ENCODE peak calls at places on chromosomes 7 and 10, in ten cellular contexts. B is T-helper 2 cell; H is AG10803; Q is AG04449; R is tibial artery; T is cerebellar cortex; W is WTC11; A is astrocyte of the spinal cord; N is CD8-positive, alpha-beta T cell; Z is GM12891. I is an unnamed sample.

GRCh38 chr7:90594791-90595317 is 1.3 kb upstream of the CDK14 start:
- DNase-seq in Z (no peak), R (peak; percentile 47), Q (peak; percentile 36), N (no peak), B (no peak), T (no peak), W (peak; percentile 26), A (peak; percentile 90), H (peak; percentile 75), I (no peak)

GRCh38 chr7:19674266-19674960 is 34.4 kb downstream of the POLR1F start:
- DNase-seq in A (peak; percentile 62), T (no peak), N (no peak), W (no peak), H (peak; percentile 23), B (no peak), R (no peak), Z (no peak), Q (no peak), I (no peak)

GRCh38 chr10:73522263-73522662 is 26.4 kb upstream of the PPP3CB start:
- DNase-seq in R (no peak), Z (no peak), A (no peak), N (no peak), T (no peak), W (no peak), Q (no peak), H (peak; percentile 57), B (no peak), I (no peak)

GRCh38 chr10:27714349-27714748 is 31.3 kb downstream of the MKX start:
- DNase-seq in W (no peak), H (peak; percentile 59), B (no peak), N (no peak), T (no peak), A (no peak), R (no peak), Q (no peak), Z (no peak), I (no peak)

GRCh38 chr10:10786334-10787090 is 231.2 kb upstream of the CELF2 start:
- DNase-seq in Z (no peak), W (no peak), Q (no peak), H (peak; percentile 73), A (peak; percentile 32), R (no peak), N (no peak), B (no peak), T (no peak), I (no peak)

GRCh38 chr7:79304711-79305110 is 148.8 kb downstream of the MAGI2 start:
- DNase-seq in A (no peak), T (no peak), Z (no peak), N (no peak), B (no peak), W (no peak), H (no peak), Q (no peak), R (no peak), I (no peak)

GRCh38 chr10:10044959-10045764 is 972.5 kb upstream of the CELF2 start:
- DNase-seq in Q (no peak), B (no peak), W (no peak), T (no peak), H (no peak), A (no peak), Z (no peak), R (no peak), N (no peak), I (no peak)

GRCh38 chr7:100890640-100891521 is 1.4 kb upstream of the UFSP1 start:
- DNase-seq in W (peak; percentile 48), R (no peak), Z (no peak), T (no peak), Q (no peak), H (no peak), B (no peak), A (no peak), N (no peak), I (no peak)

GRCh38 chr10:79354615-79355014 is 7.3 kb downstream of the PPIF start:
- DNase-seq in B (no peak), W (no peak), H (no peak), T (no peak), Q (no peak), Z (no peak), R (no peak), A (no peak), N (no peak), I (no peak)

GRCh38 chr10:690227-691161 is 1.0 kb upstream of the DIP2C start:
- DNase-seq in H (peak; percentile 28), Q (no peak), A (no peak), R (no peak), Z (no peak), B (no peak), N (no peak), T (no peak), W (no peak), I (no peak)

GRCh38 chr7:34067406-34067805 is 162.1 kb downstream of the BMPER start:
- DNase-seq in R (no peak), H (no peak), B (no peak), Z (no peak), A (no peak), W (no peak), T (no peak), Q (no peak), N (no peak), I (no peak)

GRCh38 chr10:484441-484924 is 205.0 kb downstream of the DIP2C start:
- DNase-seq in B (no peak), N (peak; percentile 64), W (peak; percentile 58), Z (peak; percentile 58), H (peak; percentile 42), Q (no peak), R (no peak), A (peak; percentile 81), T (peak; percentile 46), I (no peak)

GRCh38 chr7:44133295-44133694 is 7.8 kb downstream of the MYL7 start:
- DNase-seq in H (no peak), Q (no peak), T (no peak), W (no peak), B (no peak), N (no peak), Z (no peak), A (no peak), R (no peak), I (no peak)

GRCh38 chr10:67678335-67678974 is 17.5 kb downstream of the CTNNA3 start:
- DNase-seq in A (no peak), T (no peak), B (no peak), R (no peak), W (no peak), Q (no peak), H (no peak), Z (no peak), N (no peak), I (no peak)

GRCh38 chr7:2601907-2602735 is 29.7 kb upstream of the TTYH3 start:
- DNase-seq in B (no peak), R (no peak), N (no peak), W (no peak), Z (no peak), T (no peak), H (no peak), Q (no peak), A (no peak), I (no peak)

GRCh38 chr7:122673951-122674350 is 25.0 kb downstream of the RNF133 start:
- DNase-seq in W (no peak), R (no peak), B (no peak), Z (no peak), Q (no peak), H (no peak), T (no peak), N (no peak), A (no peak), I (no peak)